ENCODE peak calls at places on chromosome 16, in five cellular contexts. N is suprapubic skin, B is transverse colon, T is right lobe of liver, P is B cell. J is an unnamed sample.

GRCh38 chr16:67441289-67441753 is 10.4 kb downstream of the HSD11B2 start:
- DNase-seq in N (peak; percentile 90), B (peak; percentile 95), T (peak; percentile 81), P (no peak), J (peak; percentile 97)

GRCh38 chr16:81780350-81780749 is 1.3 kb downstream of the PLCG2 start:
- DNase-seq in N (no peak), B (peak; percentile 30), T (no peak), P (no peak), J (no peak)

GRCh38 chr16:67086829-67087228 is 22.9 kb upstream of the PHAF1 start:
- DNase-seq in N (no peak), B (no peak), T (no peak), P (no peak), J (no peak)

GRCh38 chr16:14378684-14379467 is 251.2 kb downstream of the PARN start:
- DNase-seq in N (no peak), B (no peak), T (no peak), P (no peak), J (no peak)

GRCh38 chr16:8257561-8257960 is 332.8 kb downstream of the TMEM114 start:
- DNase-seq in N (no peak), B (no peak), T (no peak), P (no peak), J (no peak)

GRCh38 chr16:75333770-75334169 is 82.3 kb upstream of the BCAR1 start:
- DNase-seq in N (no peak), B (no peak), T (no peak), P (no peak), J (no peak)

GRCh38 chr16:58252716-58253115 is 42.1 kb downstream of the PRSS54 start:
- DNase-seq in N (no peak), B (no peak), T (no peak), P (no peak), J (no peak)

GRCh38 chr16:74633686-74634085 is 26.8 kb upstream of the GLG1 start:
- DNase-seq in N (no peak), B (no peak), T (no peak), P (no peak), J (no peak)

GRCh38 chr16:83692224-83692623 is 115.6 kb upstream of the HSBP1 start:
- DNase-seq in N (no peak), B (no peak), T (no peak), P (no peak), J (no peak)

GRCh38 chr16:75289189-75289588 is 37.8 kb upstream of the BCAR1 start:
- DNase-seq in N (no peak), B (no peak), T (no peak), P (no peak), J (no peak)

GRCh38 chr16:88602091-88602490 is 31.9 kb downstream of the ZC3H18 start:
- DNase-seq in N (no peak), B (no peak), T (peak; percentile 98), P (no peak), J (no peak)

GRCh38 chr16:67301080-67301757 is 21.9 kb downstream of the PLEKHG4 start:
- DNase-seq in N (no peak), B (no peak), T (no peak), P (no peak), J (no peak)

GRCh38 chr16:2142942-2143868 is 5.2 kb upstream of the RAB26 start:
- DNase-seq in N (no peak), B (no peak), T (no peak), P (no peak), J (peak; percentile 29)

GRCh38 chr16:47413041-47413440 is 47.8 kb downstream of the ITFG1 start:
- DNase-seq in N (no peak), B (no peak), T (no peak), P (no peak), J (no peak)

GRCh38 chr16:24275413-24275812 is 19.3 kb downstream of the CACNG3 start:
- DNase-seq in N (no peak), B (no peak), T (no peak), P (no peak), J (no peak)

GRCh38 chr16:75340715-75341500 is 89.5 kb upstream of the BCAR1 start:
- DNase-seq in N (no peak), B (no peak), T (no peak), P (no peak), J (no peak)

GRCh38 chr16:67945392-67945933 is 1.5 kb upstream of the LCAT start:
- DNase-seq in N (no peak), B (no peak), T (no peak), P (no peak), J (no peak)

GRCh38 chr16:64596196-64596595 is 525.7 kb downstream of the CDH11 start:
- DNase-seq in N (no peak), B (no peak), T (no peak), P (no peak), J (no peak)

GRCh38 chr16:30346286-30346685 is 8.8 kb downstream of the CD2BP2 start:
- DNase-seq in N (no peak), B (no peak), T (no peak), P (no peak), J (no peak)

DNA sequence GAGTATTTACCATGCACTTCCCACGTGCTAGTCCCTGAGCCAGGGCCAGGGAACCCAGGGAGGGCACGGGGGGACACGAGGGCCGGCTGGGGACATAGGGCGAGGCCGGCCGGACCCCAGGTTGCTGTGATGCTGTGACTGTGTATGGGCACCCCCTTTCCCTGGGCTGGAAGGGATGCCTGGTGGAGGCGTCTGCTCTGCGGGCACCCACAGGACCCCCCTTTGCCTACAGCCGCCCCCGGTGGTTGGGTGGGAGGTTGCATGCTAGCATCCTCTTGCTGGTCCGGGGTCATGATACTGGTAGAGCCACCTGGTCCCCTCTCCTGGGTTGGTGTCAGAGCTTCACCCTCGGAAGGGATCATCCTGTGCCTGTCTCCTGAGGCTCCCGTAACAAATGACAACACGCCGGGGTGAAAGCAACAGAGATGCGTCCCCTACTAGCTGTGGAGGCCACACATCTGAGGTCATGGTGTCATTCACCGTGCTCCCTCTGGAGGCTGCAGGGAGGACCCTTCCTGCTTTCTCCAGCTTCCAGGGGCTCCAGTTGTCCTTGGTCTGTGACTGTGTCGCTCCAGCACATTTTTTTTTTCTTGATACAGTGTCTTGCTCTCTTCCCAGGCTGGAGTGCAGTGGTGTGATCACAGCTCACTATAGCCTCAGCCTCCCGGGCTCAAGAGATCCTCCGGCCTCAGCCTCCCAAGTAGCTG is 3.1 kb upstream of the CIAO3 start:
- DNase-seq in N (no peak), B (no peak), T (no peak), P (no peak), J (no peak)
- TF ChIP-seq CTCF in N (no peak), B (no peak), T (no peak), P (peak; percentile 39), J (no peak)

DNA sequence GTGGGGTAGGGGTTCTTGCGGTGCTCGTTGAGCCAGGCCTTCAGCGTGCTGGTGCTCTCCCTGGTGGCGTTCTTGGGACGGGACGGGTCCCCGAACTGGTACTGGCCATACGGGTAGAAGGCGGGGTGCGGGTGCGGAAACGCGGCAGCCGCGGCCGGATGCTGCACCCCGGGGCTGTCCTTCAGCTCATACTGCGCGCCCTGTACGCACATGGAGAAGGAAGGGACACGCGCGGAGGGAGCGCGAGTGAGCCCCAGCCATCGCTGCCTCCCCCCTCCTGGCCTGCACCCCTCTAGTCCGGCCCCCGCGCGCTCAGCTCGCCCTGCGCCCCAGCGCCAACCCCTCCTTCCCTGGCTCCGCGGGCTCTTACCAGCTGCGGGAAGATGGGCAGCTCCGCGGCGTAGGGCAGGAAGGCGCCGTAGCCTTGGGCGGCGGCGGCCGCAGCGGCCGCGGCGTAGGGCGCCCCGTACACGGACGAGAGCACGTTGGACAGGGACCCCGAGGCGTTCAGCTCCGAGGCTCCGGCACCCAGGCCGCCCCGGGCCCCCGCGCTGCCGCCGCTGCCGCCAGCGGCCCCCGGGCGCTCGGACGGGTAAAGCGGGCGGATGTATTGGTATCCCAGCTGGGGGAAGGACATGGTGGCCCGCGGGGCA is 1.0 kb downstream of the IRX3 start:
- DNase-seq in N (no peak), B (no peak), T (no peak), P (no peak), J (no peak)
- TF ChIP-seq CTCF in N (no peak), B (no peak), T (no peak), P (no peak), J (no peak)

DNA sequence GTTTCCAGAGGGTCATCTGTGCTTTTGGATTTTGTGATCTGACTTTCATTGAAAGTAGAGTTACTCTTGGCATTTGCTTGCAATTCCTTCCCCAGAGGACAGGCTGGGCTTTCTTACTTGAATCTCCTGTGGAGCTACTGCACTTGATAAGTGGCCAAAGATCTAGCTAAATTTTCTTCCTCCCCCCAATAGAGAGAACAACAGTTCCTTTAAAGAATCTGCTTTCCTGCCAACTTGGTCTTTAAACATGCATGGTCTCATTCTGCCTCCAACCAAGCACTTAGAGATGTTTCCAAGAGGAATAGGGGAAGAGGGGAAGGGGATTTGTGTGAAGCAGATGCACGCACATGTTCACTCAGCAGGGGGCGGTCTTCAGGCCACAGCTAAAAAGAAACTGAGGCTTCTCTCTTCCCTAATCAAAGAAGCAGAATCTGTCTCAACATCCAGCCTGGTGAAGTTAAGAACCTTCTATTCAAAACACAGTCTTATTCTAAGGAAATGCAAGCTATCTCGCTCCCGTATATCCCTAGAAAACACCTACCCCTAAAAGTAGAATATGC is 229.6 kb downstream of the ZFHX3 start:
- DNase-seq in N (no peak), B (no peak), T (no peak), P (no peak), J (no peak)
- TF ChIP-seq CTCF in N (no peak), B (no peak), T (no peak), P (no peak), J (no peak)

DNA sequence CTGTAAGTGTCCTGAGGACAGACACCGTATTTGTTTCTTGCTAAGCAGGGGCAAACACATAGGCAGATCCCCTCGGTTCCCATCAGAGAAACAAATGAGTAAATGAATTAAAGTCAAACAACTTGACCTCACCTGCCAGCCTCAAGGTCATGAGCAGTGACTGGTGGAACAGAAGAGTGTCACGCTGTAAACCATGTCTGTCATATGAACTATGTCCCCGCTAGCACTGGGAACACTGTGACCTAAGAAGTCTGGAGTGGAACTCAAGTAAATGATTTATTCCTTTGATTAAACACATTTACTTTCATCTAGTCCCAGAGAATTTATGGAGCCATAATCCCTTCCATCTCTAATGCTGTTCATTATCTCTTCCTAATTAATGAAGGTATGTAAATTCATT is 38.9 kb downstream of the CPPED1 start:
- DNase-seq in N (no peak), B (no peak), T (no peak), P (no peak), J (no peak)
- TF ChIP-seq CTCF in N (no peak), B (no peak), T (no peak), P (no peak), J (no peak)

GRCh38 chr16:19555938-19556778 is 655 bp downstream of the VPS35L start:
- DNase-seq in N (no peak), B (peak; percentile 11), T (no peak), P (peak; percentile 39), J (no peak)

GRCh38 chr16:19563377-19563776 is 7.9 kb downstream of the VPS35L start:
- DNase-seq in N (no peak), B (no peak), T (no peak), P (no peak), J (no peak)

GRCh38 chr16:19555186-19555937 is at the start of gene VPS35L:
- DNase-seq in N (peak; percentile 98), B (peak; percentile 98), T (peak; percentile 97), P (peak; percentile 97), J (peak; percentile 98)

GRCh38 chr16:19560078-19560477 is 4.6 kb downstream of the VPS35L start:
- DNase-seq in N (no peak), B (no peak), T (no peak), P (no peak), J (no peak)

GRCh38 chr16:19559242-19559910 is 3.9 kb downstream of the VPS35L start:
- DNase-seq in N (no peak), B (no peak), T (no peak), P (no peak), J (no peak)
- TF ChIP-seq CTCF in N (peak; percentile 35), B (peak; percentile 65), T (peak; percentile 68), P (peak; percentile 82), J (peak; percentile 15)

GRCh38 chr16:87575027-87575804 is 27.1 kb upstream of the JPH3 start:
- DNase-seq in N (no peak), B (no peak), T (no peak), P (no peak), J (no peak)
- TF ChIP-seq CTCF in N (no peak), B (no peak), T (no peak), P (no peak), J (no peak)